ENCODE peak calls at places on chromosomes 5 and 9, in seven cellular contexts. Q, U, T, X, B, A and E are unnamed samples.

GRCh38 chr9:25678846-25679360 is 659 bp upstream of the TUSC1 start:
- DNase-seq in T (no peak), U (no peak), Q (no peak), B (no peak), A (no peak), X (no peak), E (no peak)

GRCh38 chr9:117682955-117683710 is 21.1 kb upstream of the TLR4 start:
- DNase-seq in B (no peak), X (no peak), Q (no peak), U (peak; percentile 33), T (peak; percentile 26), A (peak; percentile 73), E (no peak)

GRCh38 chr9:107667700-107668099 is 178.1 kb upstream of the KLF4 start:
- DNase-seq in Q (no peak), X (no peak), U (no peak), T (no peak), B (no peak), A (peak; percentile 51), E (no peak)

GRCh38 chr5:112420111-112420864 is 1.2 kb upstream of the EPB41L4A start:
- DNase-seq in Q (peak; percentile 90), T (peak; percentile 47), X (peak; percentile 59), A (peak; percentile 34), U (peak; percentile 87), B (peak; percentile 92), E (no peak)

GRCh38 chr5:1293997-1294838 is 650 bp downstream of the TERT start:
- DNase-seq in Q (peak; percentile 60), B (peak; percentile 12), X (no peak), U (no peak), T (no peak), A (no peak), E (no peak)

GRCh38 chr5:146867996-146868708 is 10.4 kb downstream of the PPP2R2B start:
- DNase-seq in T (no peak), U (no peak), A (no peak), X (no peak), B (no peak), Q (no peak), E (no peak)

GRCh38 chr9:34479316-34479865 is 20.8 kb downstream of the DNAI1 start:
- DNase-seq in B (no peak), A (no peak), U (no peak), Q (no peak), T (no peak), X (no peak), E (no peak)

GRCh38 chr9:29691758-29692407 is 2118.6 kb upstream of the C9orf72 start:
- DNase-seq in A (peak; percentile 48), U (no peak), X (peak; percentile 63), B (peak; percentile 69), Q (no peak), T (peak; percentile 49), E (no peak)

GRCh38 chr5:161022151-161022550 is 170.1 kb upstream of the ATP10B start:
- DNase-seq in U (no peak), Q (no peak), T (no peak), B (no peak), A (no peak), X (no peak), E (no peak)

GRCh38 chr5:161027763-161028162 is 175.8 kb upstream of the ATP10B start:
- DNase-seq in T (no peak), U (no peak), Q (no peak), B (peak; percentile 3), X (no peak), A (no peak), E (no peak)

GRCh38 chr5:161023591-161023990 is 171.6 kb upstream of the ATP10B start:
- DNase-seq in T (no peak), U (no peak), X (no peak), B (no peak), A (no peak), Q (no peak), E (no peak)
- H3K4me3 ChIP-seq in T (no peak overlapping the region), U (no peak overlapping the region), X (no peak overlapping the region), B (no peak overlapping the region), A (no peak overlapping the region), Q (no peak overlapping the region), E (no peak overlapping the region)

DNA sequence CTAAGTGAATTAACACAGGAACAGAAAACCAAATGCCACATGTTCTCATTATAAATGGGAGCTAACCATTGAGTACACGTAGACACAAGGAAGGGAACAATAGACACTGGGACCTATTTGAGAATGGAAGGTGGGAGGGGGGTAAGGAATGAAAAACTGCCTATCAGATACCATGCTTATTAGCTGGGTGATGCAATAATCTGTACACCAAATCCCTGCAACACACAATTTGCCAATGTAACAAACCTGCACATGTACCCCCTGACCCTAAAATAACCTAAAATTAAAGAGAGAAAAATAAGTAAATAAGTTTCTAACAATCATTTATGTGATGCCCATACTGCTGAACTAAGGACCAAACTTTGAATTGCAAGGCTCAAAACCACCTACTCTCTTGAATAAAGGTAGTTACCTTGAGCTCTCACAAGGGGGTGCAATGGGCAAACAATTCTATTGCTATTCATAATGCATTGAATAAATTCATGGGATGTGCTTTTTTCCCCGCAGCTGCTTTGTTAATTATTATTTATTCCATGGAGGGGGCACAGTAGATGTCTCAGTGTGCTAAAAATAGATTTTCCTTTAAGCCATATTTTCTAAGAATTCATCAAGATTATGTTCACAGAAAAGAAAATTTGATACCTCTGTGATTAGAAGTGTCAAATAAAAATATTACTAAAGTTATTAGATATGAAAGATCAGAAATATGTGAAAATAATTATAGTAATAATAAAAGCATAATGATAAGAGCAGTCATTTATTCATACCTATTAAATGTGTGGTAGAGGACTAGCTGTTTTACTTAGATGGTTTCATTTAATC is 76.2 kb upstream of the PTPN3 start:
- DNase-seq in X (peak; percentile 72), B (peak; percentile 84), U (no peak), T (peak; percentile 70), Q (no peak), A (peak; percentile 77), E (peak; percentile 3)
- TF ChIP-seq CTCF in X (peak; percentile 70), B (peak; percentile 69), U (peak; percentile 56), T (peak; percentile 78), Q (peak; percentile 56), A (peak; percentile 71), E (peak; percentile 62)

GRCh38 chr9:706606-707451 is 134.7 kb upstream of the DMRT1 start:
- DNase-seq in A (peak; percentile 72), B (peak; percentile 57), T (peak; percentile 64), U (peak; percentile 55), X (peak; percentile 49), Q (peak; percentile 92), E (no peak)

GRCh38 chr9:703392-703791 is 138.1 kb upstream of the DMRT1 start:
- DNase-seq in U (no peak), T (no peak), Q (no peak), B (no peak), X (no peak), A (peak; percentile 75), E (no peak)

GRCh38 chr9:708182-708555 is 133.3 kb upstream of the DMRT1 start:
- DNase-seq in Q (peak; percentile 40), B (peak; percentile 28), X (no peak), U (no peak), A (peak; percentile 43), T (no peak), E (no peak)

GRCh38 chr9:708556-709432 is 132.7 kb upstream of the DMRT1 start:
- DNase-seq in Q (peak; percentile 56), B (peak; percentile 52), T (no peak), A (peak; percentile 30), U (no peak), X (no peak), E (no peak)

DNA sequence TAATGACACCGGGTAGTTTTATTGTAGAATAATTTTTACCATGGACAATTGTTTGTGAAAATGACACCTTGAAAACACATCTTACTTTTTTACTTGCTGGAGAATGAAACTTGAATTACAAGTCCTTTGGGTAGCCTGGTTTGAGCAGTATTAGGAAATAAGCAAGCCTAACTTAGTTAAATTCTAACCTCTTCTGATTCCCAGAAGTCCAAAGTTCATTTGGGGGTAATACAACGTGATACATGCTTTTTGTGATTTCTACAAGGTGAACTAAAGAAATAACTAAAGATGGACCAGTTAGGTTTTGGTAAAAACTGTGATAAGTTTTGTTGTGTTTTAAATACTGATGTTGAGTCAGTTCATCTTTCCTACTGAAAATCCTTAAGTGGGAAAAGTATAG is 135.4 kb upstream of the DMRT1 start:
- DNase-seq in X (no peak), A (no peak), B (no peak), T (no peak), U (no peak), Q (no peak), E (no peak)
- H3K4me3 ChIP-seq in X (peak overlapping the region; percentile 69), A (no peak overlapping the region), B (no peak overlapping the region), T (no peak overlapping the region), U (no peak overlapping the region), Q (peak overlapping the region; percentile 71), E (no peak overlapping the region)

GRCh38 chr5:169149317-169149716 is 151.6 kb downstream of the SLIT3 start:
- DNase-seq in Q (no peak), U (no peak), B (no peak), T (no peak), A (no peak), X (peak; percentile 17), E (no peak)
- TF ChIP-seq CTCF in Q (no peak), U (no peak), B (peak; percentile 21), T (peak; percentile 15), A (no peak), X (peak; percentile 64), E (peak; percentile 1)

GRCh38 chr5:127031147-127031862 is 947 bp upstream of the MARCHF3 start:
- DNase-seq in T (no peak), Q (no peak), A (no peak), X (no peak), U (no peak), B (peak; percentile 40), E (no peak)
- H3K4me3 ChIP-seq in T (peak overlapping the region; percentile 82), Q (peak overlapping the region; percentile 94), A (peak overlapping the region; percentile 96), X (peak overlapping the region; percentile 91), U (peak overlapping the region; percentile 66), B (peak overlapping the region; percentile 65), E (peak overlapping the region; percentile 94)

DNA sequence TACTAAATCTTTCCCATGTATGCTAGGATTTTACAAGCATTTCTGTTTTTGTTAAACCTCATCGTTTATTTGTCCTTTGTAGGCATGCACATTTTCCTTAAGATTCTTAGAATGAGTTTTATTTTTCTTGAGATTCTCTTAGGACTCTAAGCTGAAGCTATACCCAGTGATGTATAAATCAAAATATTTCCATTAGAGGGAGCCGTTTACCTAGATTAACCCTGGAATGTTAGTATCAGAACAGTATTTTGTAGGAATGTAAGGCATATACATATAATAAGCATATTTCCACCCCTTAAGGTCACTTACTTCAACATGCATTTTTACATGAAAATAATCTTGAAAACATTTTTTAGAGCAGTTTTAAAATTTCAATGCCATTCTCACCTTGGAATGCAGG is 35.2 kb upstream of the FCHO2 start:
- DNase-seq in A (peak; percentile 55), U (no peak), B (no peak), Q (no peak), X (peak; percentile 68), T (peak; percentile 42), E (no peak)
- TF ChIP-seq CTCF in A (peak; percentile 25), U (peak; percentile 22), B (peak; percentile 21), Q (no peak), X (peak; percentile 73), T (peak; percentile 44), E (peak; percentile 28)

DNA sequence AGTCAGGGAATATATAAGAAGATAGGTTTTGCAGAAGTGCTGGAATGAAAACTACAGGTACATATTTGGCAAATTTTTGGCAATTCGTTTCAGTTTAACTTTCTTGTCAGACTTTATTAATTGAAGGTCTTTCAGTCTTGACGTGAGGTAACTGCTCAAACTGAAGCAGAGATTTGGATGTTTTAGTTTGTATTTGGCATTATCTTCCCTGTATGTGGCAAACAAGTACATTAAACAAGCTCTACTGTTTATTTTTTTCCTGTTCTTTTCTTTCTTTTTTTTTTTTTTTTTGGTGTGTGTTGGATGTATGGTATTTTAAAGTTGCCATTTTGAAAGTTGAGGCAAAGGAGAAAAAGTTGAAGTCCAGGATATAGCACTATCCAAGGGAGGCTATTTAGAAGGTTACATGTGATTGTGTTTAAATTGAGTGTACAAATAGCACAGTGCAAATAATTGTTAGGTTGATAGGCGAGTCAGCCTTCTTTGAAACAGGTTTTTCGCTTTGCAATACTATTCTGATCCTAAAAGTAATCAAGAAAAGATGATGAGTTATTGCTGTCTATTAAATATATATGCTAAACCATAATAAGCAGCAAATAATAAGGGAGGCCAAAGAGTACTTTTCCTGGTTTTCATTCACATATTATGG is 2.2 kb downstream of the PBX3 start:
- DNase-seq in U (no peak), Q (no peak), B (no peak), A (peak; percentile 31), T (no peak), X (no peak), E (no peak)
- H3K4me3 ChIP-seq in U (peak overlapping the region; percentile 88), Q (peak overlapping the region; percentile 94), B (peak overlapping the region; percentile 67), A (peak overlapping the region; percentile 89), T (peak overlapping the region; percentile 75), X (peak overlapping the region; percentile 98), E (no peak overlapping the region)